ENCODE peak calls at places on chromosomes 6 and 20, in ten cellular contexts. One of them, this sample, is unnamed.

GRCh38 chr6:13397359-13398080 is 69.2 kb upstream of the TBC1D7 start:
- DNase-seq in fibroblast of villous mesenchyme: no peak
- DNase-seq in lower lobe of right lung: peak
- DNase-seq in fibroblast of the aortic adventitia: no peak
- DNase-seq in astrocyte of the cerebellum: no peak
- DNase-seq in heart right ventricle: no peak
- DNase-seq in HCT116: no peak
- DNase-seq in astrocyte of the spinal cord: no peak
- DNase-seq in A673: no peak
- DNase-seq in heart left ventricle: no peak
- DNase-seq in this sample: no peak

GRCh38 chr20:51318058-51318960 is 224.2 kb downstream of the NFATC2 start:
- DNase-seq in fibroblast of villous mesenchyme: no peak
- DNase-seq in lower lobe of right lung: peak
- DNase-seq in fibroblast of the aortic adventitia: peak
- DNase-seq in astrocyte of the cerebellum: no peak
- DNase-seq in heart right ventricle: peak
- DNase-seq in HCT116: peak
- DNase-seq in astrocyte of the spinal cord: no peak
- DNase-seq in A673: peak
- DNase-seq in heart left ventricle: no peak
- DNase-seq in this sample: no peak

GRCh38 chr6:118705799-118706481 is 54.5 kb upstream of the CEP85L start:
- DNase-seq in fibroblast of villous mesenchyme: peak
- DNase-seq in lower lobe of right lung: no peak
- DNase-seq in fibroblast of the aortic adventitia: peak
- DNase-seq in astrocyte of the cerebellum: peak
- DNase-seq in heart right ventricle: no peak
- DNase-seq in HCT116: no peak
- DNase-seq in astrocyte of the spinal cord: peak
- DNase-seq in A673: peak
- DNase-seq in heart left ventricle: no peak
- DNase-seq in this sample: no peak

GRCh38 chr20:52874241-52874640 is 97.9 kb upstream of the TSHZ2 start:
- DNase-seq in fibroblast of villous mesenchyme: no peak
- DNase-seq in lower lobe of right lung: no peak
- DNase-seq in fibroblast of the aortic adventitia: no peak
- DNase-seq in astrocyte of the cerebellum: no peak
- DNase-seq in heart right ventricle: no peak
- DNase-seq in HCT116: no peak
- DNase-seq in astrocyte of the spinal cord: no peak
- DNase-seq in A673: no peak
- DNase-seq in heart left ventricle: no peak
- DNase-seq in this sample: no peak

GRCh38 chr6:135438907-135439535 is 58.5 kb downstream of the AHI1 start:
- DNase-seq in fibroblast of villous mesenchyme: peak
- DNase-seq in lower lobe of right lung: no peak
- DNase-seq in fibroblast of the aortic adventitia: peak
- DNase-seq in astrocyte of the cerebellum: no peak
- DNase-seq in heart right ventricle: no peak
- DNase-seq in HCT116: no peak
- DNase-seq in astrocyte of the spinal cord: peak
- DNase-seq in A673: peak
- DNase-seq in heart left ventricle: no peak
- DNase-seq in this sample: no peak

GRCh38 chr6:87487555-87487954 is 14.8 kb downstream of the SLC35A1 start:
- DNase-seq in fibroblast of villous mesenchyme: no peak
- DNase-seq in lower lobe of right lung: no peak
- DNase-seq in fibroblast of the aortic adventitia: no peak
- DNase-seq in astrocyte of the cerebellum: peak
- DNase-seq in heart right ventricle: no peak
- DNase-seq in HCT116: no peak
- DNase-seq in astrocyte of the spinal cord: no peak
- DNase-seq in A673: peak
- DNase-seq in heart left ventricle: no peak
- DNase-seq in this sample: no peak

GRCh38 chr20:11585752-11586352 is 331.8 kb upstream of the BTBD3 start:
- DNase-seq in fibroblast of villous mesenchyme: peak
- DNase-seq in lower lobe of right lung: no peak
- DNase-seq in fibroblast of the aortic adventitia: peak
- DNase-seq in astrocyte of the cerebellum: peak
- DNase-seq in heart right ventricle: no peak
- DNase-seq in HCT116: peak
- DNase-seq in astrocyte of the spinal cord: peak
- DNase-seq in A673: peak
- DNase-seq in heart left ventricle: no peak
- DNase-seq in this sample: no peak

GRCh38 chr6:166877349-166877748 is 79.0 kb downstream of the RNASET2 start:
- DNase-seq in fibroblast of villous mesenchyme: no peak
- DNase-seq in lower lobe of right lung: no peak
- DNase-seq in fibroblast of the aortic adventitia: no peak
- DNase-seq in astrocyte of the cerebellum: no peak
- DNase-seq in heart right ventricle: no peak
- DNase-seq in HCT116: no peak
- DNase-seq in astrocyte of the spinal cord: no peak
- DNase-seq in A673: no peak
- DNase-seq in heart left ventricle: no peak
- DNase-seq in this sample: no peak

GRCh38 chr6:88376759-88377387 is 210.7 kb upstream of the CNR1 start:
- DNase-seq in fibroblast of villous mesenchyme: peak
- DNase-seq in lower lobe of right lung: no peak
- DNase-seq in fibroblast of the aortic adventitia: peak
- DNase-seq in astrocyte of the cerebellum: peak
- DNase-seq in heart right ventricle: no peak
- DNase-seq in HCT116: no peak
- DNase-seq in astrocyte of the spinal cord: peak
- DNase-seq in A673: peak
- DNase-seq in heart left ventricle: no peak
- DNase-seq in this sample: no peak

GRCh38 chr20:9966966-9967365 is 67.8 kb upstream of the ANKEF1 start:
- DNase-seq in fibroblast of villous mesenchyme: no peak
- DNase-seq in lower lobe of right lung: no peak
- DNase-seq in fibroblast of the aortic adventitia: peak
- DNase-seq in astrocyte of the cerebellum: no peak
- DNase-seq in heart right ventricle: no peak
- DNase-seq in HCT116: no peak
- DNase-seq in astrocyte of the spinal cord: no peak
- DNase-seq in A673: peak
- DNase-seq in heart left ventricle: no peak
- DNase-seq in this sample: no peak

GRCh38 chr6:116847234-116847633 is 18.4 kb upstream of the GPRC6A start:
- DNase-seq in fibroblast of villous mesenchyme: peak
- DNase-seq in lower lobe of right lung: no peak
- DNase-seq in fibroblast of the aortic adventitia: peak
- DNase-seq in astrocyte of the cerebellum: peak
- DNase-seq in heart right ventricle: no peak
- DNase-seq in HCT116: peak
- DNase-seq in astrocyte of the spinal cord: peak
- DNase-seq in A673: peak
- DNase-seq in heart left ventricle: no peak
- DNase-seq in this sample: no peak

GRCh38 chr6:148547110-148547509 is 199.7 kb upstream of the UST start:
- DNase-seq in fibroblast of villous mesenchyme: no peak
- DNase-seq in lower lobe of right lung: no peak
- DNase-seq in fibroblast of the aortic adventitia: no peak
- DNase-seq in astrocyte of the cerebellum: no peak
- DNase-seq in heart right ventricle: no peak
- DNase-seq in HCT116: no peak
- DNase-seq in astrocyte of the spinal cord: no peak
- DNase-seq in A673: no peak
- DNase-seq in heart left ventricle: no peak
- DNase-seq in this sample: no peak

GRCh38 chr20:12593342-12593741 is 415.4 kb upstream of the SPTLC3 start:
- DNase-seq in fibroblast of villous mesenchyme: no peak
- DNase-seq in lower lobe of right lung: no peak
- DNase-seq in fibroblast of the aortic adventitia: no peak
- DNase-seq in astrocyte of the cerebellum: no peak
- DNase-seq in heart right ventricle: no peak
- DNase-seq in HCT116: no peak
- DNase-seq in astrocyte of the spinal cord: no peak
- DNase-seq in A673: no peak
- DNase-seq in heart left ventricle: no peak
- DNase-seq in this sample: no peak

GRCh38 chr6:453152-453551 is 61.6 kb downstream of the IRF4 start:
- DNase-seq in fibroblast of villous mesenchyme: no peak
- DNase-seq in lower lobe of right lung: no peak
- DNase-seq in fibroblast of the aortic adventitia: peak
- DNase-seq in astrocyte of the cerebellum: no peak
- DNase-seq in heart right ventricle: peak
- DNase-seq in HCT116: no peak
- DNase-seq in astrocyte of the spinal cord: no peak
- DNase-seq in A673: no peak
- DNase-seq in heart left ventricle: peak
- DNase-seq in this sample: peak

GRCh38 chr20:37519508-37520416 is 1.3 kb upstream of the NNAT start:
- DNase-seq in fibroblast of villous mesenchyme: no peak
- DNase-seq in lower lobe of right lung: no peak
- DNase-seq in fibroblast of the aortic adventitia: no peak
- DNase-seq in astrocyte of the cerebellum: no peak
- DNase-seq in heart right ventricle: peak
- DNase-seq in HCT116: no peak
- DNase-seq in astrocyte of the spinal cord: peak
- DNase-seq in A673: peak
- DNase-seq in heart left ventricle: peak
- DNase-seq in this sample: no peak

GRCh38 chr6:3324262-3324942 is 65.7 kb downstream of the PSMG4 start:
- DNase-seq in fibroblast of villous mesenchyme: peak
- DNase-seq in lower lobe of right lung: no peak
- DNase-seq in fibroblast of the aortic adventitia: peak
- DNase-seq in astrocyte of the cerebellum: peak
- DNase-seq in heart right ventricle: no peak
- DNase-seq in HCT116: no peak
- DNase-seq in astrocyte of the spinal cord: peak
- DNase-seq in A673: peak
- DNase-seq in heart left ventricle: no peak
- DNase-seq in this sample: peak

DNA sequence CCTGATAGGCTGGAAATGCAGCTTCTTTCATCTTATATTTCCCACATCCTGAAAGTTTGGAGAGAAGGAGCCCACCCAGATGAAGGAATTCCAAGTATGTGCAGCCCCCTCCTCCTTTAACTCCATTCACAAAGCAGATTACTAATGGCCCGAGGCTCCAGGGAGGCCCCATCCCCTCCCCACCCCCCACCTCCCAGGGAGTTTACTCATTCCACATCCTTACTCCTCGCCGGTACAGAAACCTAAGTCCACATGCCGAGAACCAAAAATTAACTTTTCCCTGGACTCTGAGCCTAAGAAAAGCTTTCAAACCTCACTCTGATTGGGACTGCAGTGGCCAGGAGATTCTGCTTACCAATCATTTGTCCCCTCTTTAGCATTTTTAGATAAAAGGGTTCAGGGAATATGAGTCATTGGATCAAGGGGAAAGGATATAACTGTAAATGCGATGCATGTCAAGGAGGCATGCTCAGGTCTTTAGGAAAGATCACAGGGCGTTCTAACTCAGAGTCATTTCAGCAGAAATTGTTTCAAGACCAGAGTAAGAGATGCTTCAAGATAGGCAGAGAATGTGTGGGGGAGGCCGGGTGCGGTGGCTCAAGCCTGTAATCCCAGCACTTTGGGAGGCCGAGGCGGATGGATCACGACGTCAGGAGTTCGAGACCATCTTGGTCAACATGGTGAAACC is 31.9 kb upstream of the PIM1 start:
- DNase-seq in fibroblast of villous mesenchyme: peak
- DNase-seq in lower lobe of right lung: no peak
- DNase-seq in fibroblast of the aortic adventitia: peak
- DNase-seq in astrocyte of the cerebellum: peak
- DNase-seq in heart right ventricle: no peak
- DNase-seq in HCT116: no peak
- DNase-seq in astrocyte of the spinal cord: peak
- DNase-seq in A673: no peak
- DNase-seq in heart left ventricle: no peak
- DNase-seq in this sample: peak
- H3K4me3 ChIP-seq in fibroblast of villous mesenchyme: peak
- H3K4me3 ChIP-seq in lower lobe of right lung: no peak
- H3K4me3 ChIP-seq in fibroblast of the aortic adventitia: no peak
- H3K4me3 ChIP-seq in astrocyte of the cerebellum: peak
- H3K4me3 ChIP-seq in heart right ventricle: no peak
- H3K4me3 ChIP-seq in HCT116: peak
- H3K4me3 ChIP-seq in astrocyte of the spinal cord: no peak
- H3K4me3 ChIP-seq in A673: peak
- H3K4me3 ChIP-seq in heart left ventricle: no peak
- H3K4me3 ChIP-seq in this sample: no peak

GRCh38 chr20:49482621-49483017 is at the start of gene KCNB1:
- DNase-seq in fibroblast of villous mesenchyme: peak
- DNase-seq in lower lobe of right lung: peak
- DNase-seq in fibroblast of the aortic adventitia: peak
- DNase-seq in astrocyte of the cerebellum: no peak
- DNase-seq in heart right ventricle: peak
- DNase-seq in HCT116: no peak
- DNase-seq in astrocyte of the spinal cord: peak
- DNase-seq in A673: peak
- DNase-seq in heart left ventricle: peak
- DNase-seq in this sample: no peak
- H3K4me3 ChIP-seq in fibroblast of villous mesenchyme: no peak
- H3K4me3 ChIP-seq in lower lobe of right lung: no peak
- H3K4me3 ChIP-seq in fibroblast of the aortic adventitia: peak
- H3K4me3 ChIP-seq in astrocyte of the cerebellum: peak
- H3K4me3 ChIP-seq in heart right ventricle: peak
- H3K4me3 ChIP-seq in HCT116: no peak
- H3K4me3 ChIP-seq in astrocyte of the spinal cord: no peak
- H3K4me3 ChIP-seq in A673: no peak
- H3K4me3 ChIP-seq in heart left ventricle: peak
- H3K4me3 ChIP-seq in this sample: peak

GRCh38 chr20:38882600-38882999 is 43.6 kb upstream of the FAM83D start:
- DNase-seq in fibroblast of villous mesenchyme: no peak
- DNase-seq in lower lobe of right lung: no peak
- DNase-seq in fibroblast of the aortic adventitia: no peak
- DNase-seq in astrocyte of the cerebellum: no peak
- DNase-seq in heart right ventricle: no peak
- DNase-seq in HCT116: no peak
- DNase-seq in astrocyte of the spinal cord: no peak
- DNase-seq in A673: no peak
- DNase-seq in heart left ventricle: no peak
- DNase-seq in this sample: no peak
- H3K4me3 ChIP-seq in fibroblast of villous mesenchyme: no peak
- H3K4me3 ChIP-seq in lower lobe of right lung: no peak
- H3K4me3 ChIP-seq in fibroblast of the aortic adventitia: no peak
- H3K4me3 ChIP-seq in astrocyte of the cerebellum: no peak
- H3K4me3 ChIP-seq in heart right ventricle: no peak
- H3K4me3 ChIP-seq in HCT116: no peak
- H3K4me3 ChIP-seq in astrocyte of the spinal cord: no peak
- H3K4me3 ChIP-seq in A673: no peak
- H3K4me3 ChIP-seq in heart left ventricle: no peak
- H3K4me3 ChIP-seq in this sample: no peak

DNA sequence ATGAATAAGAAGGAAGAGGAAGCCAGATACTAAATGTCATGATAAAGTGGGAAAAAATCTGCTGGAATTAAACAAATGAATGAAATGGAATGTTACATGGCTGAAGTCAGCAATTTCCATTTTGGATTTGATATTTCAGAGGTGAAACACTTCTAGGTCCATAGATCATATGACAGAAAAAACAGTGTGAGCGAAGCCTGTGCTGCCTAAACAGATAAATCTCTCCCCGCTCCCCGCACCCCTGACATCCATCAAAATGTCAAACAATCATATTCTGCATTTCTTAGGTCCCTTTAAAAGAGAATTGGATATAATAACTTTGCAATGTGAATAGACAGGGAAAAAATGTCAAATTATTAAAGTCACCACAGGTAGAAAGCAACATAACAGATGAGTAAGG is 26.0 kb upstream of the TRDN start:
- DNase-seq in fibroblast of villous mesenchyme: no peak
- DNase-seq in lower lobe of right lung: no peak
- DNase-seq in fibroblast of the aortic adventitia: no peak
- DNase-seq in astrocyte of the cerebellum: no peak
- DNase-seq in heart right ventricle: no peak
- DNase-seq in HCT116: no peak
- DNase-seq in astrocyte of the spinal cord: no peak
- DNase-seq in A673: no peak
- DNase-seq in heart left ventricle: no peak
- DNase-seq in this sample: no peak
- H3K4me3 ChIP-seq in fibroblast of villous mesenchyme: no peak
- H3K4me3 ChIP-seq in lower lobe of right lung: no peak
- H3K4me3 ChIP-seq in fibroblast of the aortic adventitia: no peak
- H3K4me3 ChIP-seq in astrocyte of the cerebellum: no peak
- H3K4me3 ChIP-seq in heart right ventricle: no peak
- H3K4me3 ChIP-seq in HCT116: no peak
- H3K4me3 ChIP-seq in astrocyte of the spinal cord: no peak
- H3K4me3 ChIP-seq in A673: no peak
- H3K4me3 ChIP-seq in heart left ventricle: no peak
- H3K4me3 ChIP-seq in this sample: no peak